ENCODE peak calls at places on chromosomes 13 and 19, in eight cellular contexts. M, G, C, O, A, R, L and Y are unnamed samples.
A peak's percentile ranks its signal among the peaks of the same experiment; 100 is the strongest.

GRCh38 chr19:4908311-4908710 is 990 bp upstream of the UHRF1 start:
- DNase-seq in M (no peak), G (no peak), C (no peak), O (no peak), A (no peak), R (no peak), L (no peak), Y (no peak)

GRCh38 chr19:33444993-33445751 is 71.7 kb downstream of the CEBPG start:
- DNase-seq in M (no peak), G (no peak), C (no peak), O (peak; percentile 52), A (no peak), R (no peak), L (no peak), Y (peak; percentile 70)

GRCh38 chr19:31055454-31055853 is 293.8 kb downstream of the TSHZ3 start:
- DNase-seq in M (no peak), G (no peak), C (no peak), O (no peak), A (no peak), R (no peak), L (no peak), Y (no peak)

GRCh38 chr13:70107498-70108271 is at the start of gene ATXN8OS:
- DNase-seq in M (no peak), G (no peak), C (no peak), O (no peak), A (no peak), R (no peak), L (no peak), Y (no peak)

GRCh38 chr13:108859202-108860012 is 230.0 kb downstream of the MYO16 start:
- DNase-seq in M (no peak), G (no peak), C (peak; percentile 70), O (no peak), A (no peak), R (no peak), L (no peak), Y (no peak)

GRCh38 chr13:42769650-42770049 is 11.7 kb upstream of the FAM216B start:
- DNase-seq in M (no peak), G (no peak), C (no peak), O (no peak), A (no peak), R (no peak), L (no peak), Y (no peak)

GRCh38 chr19:17969096-17969792 is 2.3 kb downstream of the KCNN1 start:
- DNase-seq in M (no peak), G (no peak), C (no peak), O (no peak), A (no peak), R (no peak), L (no peak), Y (no peak)

GRCh38 chr19:18280247-18281081 is 958 bp downstream of the JUND start:
- DNase-seq in M (peak; percentile 89), G (peak; percentile 79), C (peak; percentile 73), O (peak; percentile 93), A (peak; percentile 91), R (peak; percentile 73), L (peak; percentile 72), Y (peak; percentile 71)

GRCh38 chr19:42113641-42114348 is 18.5 kb downstream of the POU2F2 start:
- DNase-seq in M (no peak), G (no peak), C (peak; percentile 97), O (no peak), A (peak; percentile 93), R (peak; percentile 65), L (no peak), Y (no peak)

GRCh38 chr19:16920816-16921529 is 32.2 kb downstream of the F2RL3 start:
- DNase-seq in M (no peak), G (no peak), C (peak; percentile 44), O (no peak), A (peak; percentile 89), R (peak; percentile 42), L (no peak), Y (no peak)

GRCh38 chr13:112331675-112332074 is 44.5 kb upstream of the SPACA7 start:
- DNase-seq in M (no peak), G (no peak), C (no peak), O (no peak), A (no peak), R (no peak), L (no peak), Y (no peak)

GRCh38 chr19:44548736-44549135 is 19.3 kb upstream of the CEACAM20 start:
- DNase-seq in M (no peak), G (no peak), C (peak; percentile 51), O (no peak), A (peak; percentile 13), R (no peak), L (no peak), Y (no peak)

GRCh38 chr13:103540394-103540793 is 474.2 kb upstream of the SLC10A2 start:
- DNase-seq in M (no peak), G (no peak), C (no peak), O (no peak), A (no peak), R (no peak), L (no peak), Y (no peak)

GRCh38 chr13:98570929-98571372 is 6.0 kb downstream of the STK24 start:
- DNase-seq in M (peak; percentile 55), G (no peak), C (no peak), O (no peak), A (peak; percentile 68), R (peak; percentile 18), L (peak; percentile 32), Y (no peak)

GRCh38 chr19:7215176-7215575 is 79.0 kb downstream of the INSR start:
- DNase-seq in M (no peak), G (no peak), C (no peak), O (no peak), A (no peak), R (no peak), L (no peak), Y (no peak)

GRCh38 chr19:32039446-32039845 is 306.0 kb upstream of the ZNF507 start:
- DNase-seq in M (no peak), G (no peak), C (no peak), O (no peak), A (no peak), R (no peak), L (no peak), Y (no peak)

GRCh38 chr13:93963266-93964131 is 516.0 kb downstream of the DCT start:
- DNase-seq in M (no peak), G (no peak), C (peak; percentile 72), O (no peak), A (no peak), R (no peak), L (no peak), Y (no peak)

GRCh38 chr13:101146101-101146898 is 270.0 kb downstream of the NALCN start:
- DNase-seq in M (no peak), G (no peak), C (no peak), O (no peak), A (no peak), R (no peak), L (no peak), Y (no peak)

GRCh38 chr19:49165865-49166301 is 8.3 kb downstream of the TRPM4 start:
- DNase-seq in M (peak; percentile 58), G (no peak), C (no peak), O (no peak), A (no peak), R (no peak), L (no peak), Y (no peak)
- TF ChIP-seq CTCF in M (no peak), G (no peak), C (no peak), O (no peak), A (no peak), R (no peak), L (no peak), Y (no peak)

DNA sequence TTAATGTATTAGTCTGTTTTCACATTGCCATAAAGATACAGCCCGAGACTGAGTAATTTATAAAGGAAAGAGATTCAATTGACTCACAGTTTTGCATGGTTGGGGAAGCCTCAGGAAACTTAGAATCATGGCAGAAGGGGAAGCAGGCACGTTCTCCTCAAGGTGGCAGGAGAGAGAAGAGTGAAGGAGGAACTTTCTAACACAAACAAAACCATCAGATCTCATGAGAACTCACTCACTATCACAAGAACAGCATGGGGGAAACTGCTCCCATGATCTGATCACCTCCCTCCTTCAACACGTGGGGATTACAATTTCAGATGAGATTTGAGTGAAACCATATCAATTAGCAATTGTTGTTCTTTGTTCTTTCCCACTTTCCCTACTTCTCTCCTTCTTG is 689.0 kb upstream of the SLITRK1 start:
- DNase-seq in M (no peak), G (no peak), C (no peak), O (no peak), A (no peak), R (no peak), L (no peak), Y (no peak)
- TF ChIP-seq CTCF in M (no peak), G (no peak), C (no peak), O (no peak), A (no peak), R (no peak), L (no peak), Y (no peak)

GRCh38 chr19:27974082-27974513 is 1238.9 kb downstream of the UQCRFS1 start:
- DNase-seq in M (peak; percentile 36), G (no peak), C (peak; percentile 42), O (no peak), A (no peak), R (peak; percentile 42), L (no peak), Y (no peak)

GRCh38 chr19:27972291-27973040 is 1240.5 kb downstream of the UQCRFS1 start:
- DNase-seq in M (no peak), G (no peak), C (peak; percentile 74), O (no peak), A (no peak), R (peak; percentile 25), L (no peak), Y (no peak)

GRCh38 chr19:27971869-27972268 is 1241.1 kb downstream of the UQCRFS1 start:
- DNase-seq in M (no peak), G (no peak), C (no peak), O (no peak), A (no peak), R (no peak), L (no peak), Y (no peak)

GRCh38 chr19:27971071-27971470 is 1241.9 kb downstream of the UQCRFS1 start:
- DNase-seq in M (no peak), G (no peak), C (peak; percentile 85), O (no peak), A (peak; percentile 4), R (peak; percentile 13), L (no peak), Y (no peak)

DNA sequence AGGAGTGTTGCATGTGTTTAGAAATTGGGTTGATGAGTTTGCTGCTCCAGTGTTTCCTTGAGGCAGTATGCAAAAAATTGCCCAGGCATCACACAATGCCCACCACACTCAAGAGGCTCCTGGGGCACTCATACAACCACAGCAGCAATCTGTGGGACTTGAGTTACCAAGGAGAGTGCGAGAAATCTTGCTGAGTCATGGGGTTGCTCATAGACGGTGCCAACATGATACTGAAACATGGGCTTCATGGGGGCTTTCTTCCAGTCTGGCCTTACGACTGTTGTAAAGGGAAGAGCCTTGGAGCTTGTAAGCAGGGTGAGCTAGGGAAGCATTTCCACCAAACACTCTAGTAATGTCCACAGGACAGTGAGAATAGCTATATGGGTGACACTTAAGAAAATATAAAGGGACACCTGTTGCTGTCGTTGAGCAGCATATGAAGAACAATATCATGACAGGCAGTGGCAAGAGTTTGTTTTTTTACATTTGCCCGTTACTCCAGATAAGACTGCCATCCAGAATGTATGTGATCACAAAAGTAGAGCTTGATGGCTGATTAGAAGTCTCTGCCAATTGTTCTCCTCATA is 1237.4 kb downstream of the UQCRFS1 start:
- DNase-seq in M (no peak), G (no peak), C (no peak), O (no peak), A (no peak), R (no peak), L (no peak), Y (no peak)
- TF ChIP-seq CTCF in M (no peak), G (no peak), C (no peak), O (no peak), A (no peak), R (no peak), L (no peak), Y (no peak)

GRCh38 chr13:25214371-25215252 is 42.5 kb upstream of the AMER2 start:
- DNase-seq in M (no peak), G (no peak), C (peak; percentile 35), O (no peak), A (no peak), R (no peak), L (no peak), Y (peak; percentile 29)
- TF ChIP-seq CTCF in M (no peak), G (no peak), C (peak; percentile 26), O (no peak), A (no peak), R (no peak), L (no peak), Y (no peak)